ENCODE peak calls at places on chromosomes 5 and 9, in seven cellular contexts. L, X, M, S, J, N and C are unnamed samples. For H3K27me3, the result is how much of the 10 kb centered on the place peaks cover.

GRCh38 chr9:80874276-80874675 is 815.1 kb downstream of the TLE1 start:
- DNase-seq in X (peak), M (no peak), N (no peak), J (no peak), L (no peak), S (peak), C (no peak)

GRCh38 chr5:72937517-72938061 is 18.3 kb upstream of the FCHO2 start:
- DNase-seq in N (no peak), L (no peak), S (no peak), X (no peak), J (no peak), M (no peak), C (no peak)

GRCh38 chr5:62143268-62144229 is 162.5 kb upstream of the KIF2A start:
- DNase-seq in X (peak), S (peak), J (no peak), M (no peak), N (no peak), L (no peak), C (no peak)

GRCh38 chr5:50813691-50814090 is 147.3 kb downstream of the PARP8 start:
- DNase-seq in M (no peak), X (no peak), L (no peak), S (no peak), N (no peak), J (no peak), C (no peak)

GRCh38 chr5:57687641-57688040 is 205.0 kb upstream of the ACTBL2 start:
- DNase-seq in N (no peak), X (no peak), S (no peak), M (no peak), L (no peak), J (no peak), C (no peak)

GRCh38 chr5:166166071-166166470 is 2125.4 kb upstream of the WWC1 start:
- DNase-seq in X (no peak), M (no peak), L (no peak), S (no peak), J (no peak), N (no peak), C (no peak)

GRCh38 chr5:44935871-44936270 is 127.1 kb downstream of the MRPS30 start:
- DNase-seq in X (no peak), L (no peak), M (no peak), N (no peak), S (no peak), J (no peak), C (no peak)

GRCh38 chr5:111227805-111228204 is 3.6 kb downstream of the CAMK4 start:
- DNase-seq in X (peak), J (no peak), L (peak), N (no peak), S (peak), M (no peak), C (peak)

GRCh38 chr5:180499684-180500083 is 5.5 kb downstream of the CNOT6 start:
- DNase-seq in L (no peak), S (no peak), N (no peak), X (peak), J (no peak), M (no peak), C (no peak)

GRCh38 chr5:173012882-173013281 is 29.3 kb downstream of the ATP6V0E1 start:
- DNase-seq in X (no peak), S (no peak), M (no peak), J (no peak), N (no peak), L (no peak), C (no peak)

GRCh38 chr9:127724012-127724411 is 8.1 kb downstream of the TTC16 start:
- DNase-seq in S (no peak), X (no peak), L (peak), N (no peak), M (no peak), J (no peak), C (no peak)

GRCh38 chr9:129225815-129226214 is 47.8 kb upstream of the IER5L start:
- DNase-seq in L (peak), X (peak), S (peak), N (peak), J (no peak), M (no peak), C (peak)

GRCh38 chr9:130402243-130402642 is 42.5 kb upstream of the ASS1 start:
- DNase-seq in L (no peak), J (no peak), M (no peak), N (no peak), S (no peak), X (no peak), C (no peak)

GRCh38 chr5:141490271-141490670 is 1.4 kb downstream of the PCDHGC5 start:
- DNase-seq in S (no peak), J (no peak), N (no peak), X (no peak), L (no peak), M (no peak), C (no peak)

GRCh38 chr5:141490771-141491170 is 1.9 kb downstream of the PCDHGC5 start:
- DNase-seq in L (no peak), M (no peak), S (no peak), J (no peak), X (no peak), N (no peak), C (no peak)

GRCh38 chr5:141489841-141490240 is 960 bp downstream of the PCDHGC5 start:
- DNase-seq in X (no peak), M (no peak), S (no peak), L (no peak), N (no peak), J (no peak), C (no peak)

GRCh38 chr5:141492168-141492885 is 3.4 kb downstream of the PCDHGC5 start:
- DNase-seq in J (no peak), N (no peak), L (no peak), M (no peak), S (no peak), X (no peak), C (no peak)

DNA sequence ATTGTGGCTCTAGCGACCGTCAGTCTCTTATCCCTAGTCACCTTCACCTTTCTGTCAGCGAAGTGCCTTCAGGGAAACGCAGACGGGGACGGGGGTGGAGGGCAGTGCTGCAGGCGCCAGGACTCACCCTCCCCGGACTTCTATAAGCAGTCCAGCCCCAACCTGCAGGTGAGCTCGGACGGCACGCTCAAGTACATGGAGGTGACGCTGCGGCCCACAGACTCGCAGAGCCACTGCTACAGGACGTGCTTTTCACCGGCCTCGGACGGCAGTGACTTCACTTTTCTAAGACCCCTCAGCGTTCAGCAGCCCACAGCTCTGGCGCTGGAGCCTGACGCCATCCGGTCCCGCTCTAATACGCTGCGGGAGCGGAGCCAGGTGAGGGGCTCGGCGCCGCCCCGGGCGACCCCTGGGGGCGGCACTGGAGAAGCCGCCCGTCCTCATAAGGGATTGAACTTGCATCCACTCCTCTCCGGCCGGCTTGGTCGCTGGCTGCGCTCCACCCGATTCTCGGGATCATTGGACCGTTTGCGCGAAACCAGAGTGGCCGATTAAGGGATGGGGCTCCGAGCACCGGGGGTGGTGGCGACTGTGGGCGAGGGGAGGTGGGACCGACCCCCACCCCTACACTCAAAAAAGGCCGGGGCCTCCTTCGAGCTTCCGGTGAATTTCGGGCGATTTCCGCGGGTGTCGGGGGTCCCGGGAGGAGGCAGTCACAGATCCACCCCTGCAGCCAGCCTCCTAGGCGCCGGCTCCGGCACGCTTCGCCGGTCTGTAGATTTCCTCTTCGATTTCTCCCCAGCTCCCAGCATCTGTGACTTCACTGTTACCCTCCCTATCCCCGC is 2.7 kb downstream of the PCDHGC5 start:
- DNase-seq in M (no peak), J (no peak), L (no peak), N (no peak), X (no peak), S (no peak), C (no peak)
- H3K4me3 ChIP-seq in M (no peak), J (no peak), L (no peak), N (no peak), X (no peak), S (no peak), C (peak)

DNA sequence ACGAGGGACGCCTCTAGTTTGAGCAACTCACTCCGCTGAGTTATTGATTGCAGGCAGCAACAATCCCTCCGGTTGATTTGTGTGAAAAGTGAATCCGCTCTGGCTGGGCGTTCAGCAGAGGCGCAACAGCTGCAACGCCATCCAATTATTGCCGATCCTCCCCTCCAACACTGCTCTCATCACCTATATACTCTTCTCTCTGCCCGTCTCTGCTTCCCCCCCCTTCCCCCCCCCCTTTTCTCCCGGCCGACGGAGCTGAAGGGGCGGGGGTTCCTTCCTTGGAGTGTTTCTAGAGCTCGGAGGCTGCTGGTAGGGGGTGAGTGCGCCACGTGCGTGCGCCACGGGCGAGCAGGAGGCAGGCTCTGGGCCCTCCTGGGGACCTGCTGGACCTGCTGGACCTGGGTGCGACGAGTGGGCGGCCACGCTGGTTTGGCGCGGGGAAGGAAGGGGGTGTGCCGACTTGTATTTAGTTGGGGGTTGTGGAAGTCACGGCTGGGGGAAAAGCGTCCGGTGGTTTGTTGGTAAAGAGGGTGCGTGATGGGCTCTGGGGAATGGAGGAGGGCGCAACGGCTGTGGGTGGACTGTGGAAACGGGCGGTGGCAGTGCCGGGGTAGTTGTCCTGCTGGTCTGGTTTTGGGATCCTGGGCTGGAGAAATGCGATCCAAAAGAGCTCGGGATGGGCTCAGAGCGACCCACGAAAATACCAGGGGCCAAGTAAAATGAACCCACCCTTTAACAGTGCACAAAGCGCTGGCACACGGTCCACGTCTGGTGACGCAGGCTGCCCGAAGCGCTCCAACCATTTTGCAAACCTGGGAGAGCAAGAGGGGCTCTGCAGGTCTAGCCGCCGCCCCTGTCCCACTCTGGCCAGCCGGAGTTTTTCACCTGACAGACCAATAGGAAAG is 6.4 kb upstream of the MEF2C start:
- DNase-seq in L (peak), N (peak), J (no peak), X (peak), M (peak), S (peak), C (no peak)
- H3K27me3 ChIP-seq in L (under half), N (under half), J (under half), X (under half), M (under half), S (under half), C (under half)

DNA sequence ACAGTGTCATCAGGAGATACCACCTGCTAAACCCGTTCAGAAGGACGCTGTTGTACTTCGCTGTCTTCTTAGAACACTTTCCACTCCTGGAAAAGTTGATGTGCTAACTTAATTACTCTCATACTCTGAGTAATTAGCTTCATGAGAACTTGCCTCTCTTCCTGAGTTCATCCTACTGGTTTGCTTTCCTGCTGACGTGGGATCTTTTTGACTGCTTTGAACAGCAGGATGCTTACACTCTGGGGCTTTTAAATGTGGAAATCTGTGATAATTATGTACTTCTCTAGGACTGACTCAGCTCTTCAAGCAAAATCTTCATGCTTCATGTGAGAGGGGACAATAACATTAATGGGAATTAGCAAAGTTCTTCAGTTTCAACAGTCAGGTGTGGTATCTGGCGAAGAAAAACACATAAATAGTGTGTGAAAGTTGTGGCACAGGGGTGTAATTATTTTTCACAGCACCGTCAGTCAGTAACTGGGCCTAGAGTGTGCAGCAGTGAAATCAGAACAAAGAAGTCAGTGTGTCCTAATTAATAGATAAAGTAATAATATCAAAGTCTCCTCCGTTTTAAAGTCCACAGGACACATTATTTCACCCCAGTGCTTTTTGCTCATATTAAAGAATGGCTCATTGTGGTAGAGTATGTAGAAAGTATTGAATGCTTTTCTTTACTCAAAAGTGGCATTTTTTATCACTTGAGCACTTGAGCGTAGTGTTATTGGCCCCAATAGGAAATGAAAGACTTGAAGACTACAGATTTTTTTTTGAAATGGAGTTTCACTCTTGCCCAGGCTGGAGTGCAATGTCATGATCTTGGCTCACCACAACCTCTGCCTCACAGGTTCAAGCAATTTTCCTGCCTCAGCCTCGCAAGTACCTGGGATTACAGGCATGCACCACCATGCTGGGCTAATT is 140.9 kb upstream of the DMRT1 start:
- DNase-seq in N (no peak), S (no peak), M (no peak), L (no peak), J (no peak), X (no peak), C (no peak)
- H3K4me3 ChIP-seq in N (no peak), S (no peak), M (no peak), L (no peak), J (no peak), X (no peak), C (no peak)

GRCh38 chr5:1446602-1447343 is 1.5 kb upstream of the SLC6A3 start:
- DNase-seq in N (no peak), S (no peak), X (no peak), J (no peak), M (no peak), L (no peak), C (no peak)
- H3K27me3 ChIP-seq in N (under half), S (half or more), X (half or more), J (under half), M (half or more), L (half or more), C (under half)